ENCODE peak calls at places on chromosomes 4 and X, in eight cellular contexts. R is AG04449, Z is PC-3, W is WTC11, E is heart left ventricle, G is neural crest cell, X is A549, V is GM12865. O is an unnamed sample.

GRCh38 chrX:9885150-9885549 is 82.0 kb upstream of the CLDN34 start:
- DNase-seq in R (no peak), Z (peak; percentile 74), W (peak; percentile 70), E (peak; percentile 63), G (peak; percentile 53), X (peak; percentile 58), V (peak; percentile 59), O (peak; percentile 77)

GRCh38 chrX:147183161-147183560 is 368.6 kb upstream of the CXorf51A start:
- DNase-seq in R (no peak), Z (no peak), W (no peak), E (no peak), G (no peak), X (no peak), V (no peak), O (no peak)

GRCh38 chr4:37561803-37562207 is 124.4 kb downstream of the RELL1 start:
- DNase-seq in R (peak; percentile 9), Z (peak; percentile 77), W (no peak), E (no peak), G (no peak), X (no peak), V (no peak), O (no peak)

GRCh38 chr4:26213317-26213716 is 107.5 kb upstream of the RBPJ start:
- DNase-seq in R (no peak), Z (no peak), W (no peak), E (no peak), G (no peak), X (no peak), V (no peak), O (no peak)

GRCh38 chrX:76127341-76127740 is 45.5 kb upstream of the PBDC1 start:
- DNase-seq in R (no peak), Z (no peak), W (no peak), E (no peak), G (no peak), X (no peak), V (peak; percentile 1), O (no peak)

GRCh38 chr4:25129926-25130325 is 30.3 kb downstream of the SEPSECS start:
- DNase-seq in R (peak; percentile 9), Z (no peak), W (no peak), E (no peak), G (no peak), X (no peak), V (no peak), O (no peak)

GRCh38 chr4:128848461-128848860 is 39.0 kb downstream of the JADE1 start:
- DNase-seq in R (no peak), Z (no peak), W (no peak), E (no peak), G (no peak), X (no peak), V (no peak), O (no peak)

GRCh38 chrX:15475486-15475885 is 17.6 kb downstream of the PIR start:
- DNase-seq in R (no peak), Z (no peak), W (no peak), E (no peak), G (no peak), X (no peak), V (no peak), O (no peak)

GRCh38 chr4:85825937-85826678 is 351.2 kb downstream of the ARHGAP24 start:
- DNase-seq in R (no peak), Z (peak; percentile 26), W (peak; percentile 34), E (peak; percentile 44), G (peak; percentile 5), X (peak; percentile 4), V (peak; percentile 41), O (no peak)

GRCh38 chr4:127632420-127633403 is at the start of gene INTU:
- DNase-seq in R (peak; percentile 88), Z (peak; percentile 89), W (peak; percentile 94), E (peak; percentile 97), G (peak; percentile 75), X (peak; percentile 87), V (no peak), O (peak; percentile 45)

GRCh38 chrX:17459596-17459995 is 84.6 kb downstream of the NHS start:
- DNase-seq in R (no peak), Z (no peak), W (no peak), E (no peak), G (no peak), X (no peak), V (no peak), O (no peak)

GRCh38 chr4:125004676-125005075 is 292.1 kb upstream of the ANKRD50 start:
- DNase-seq in R (no peak), Z (no peak), W (no peak), E (no peak), G (no peak), X (no peak), V (no peak), O (no peak)

GRCh38 chrX:38868941-38869378 is 67.7 kb downstream of the MID1IP1 start:
- DNase-seq in R (no peak), Z (peak; percentile 70), W (no peak), E (peak; percentile 28), G (no peak), X (no peak), V (no peak), O (no peak)

GRCh38 chrX:68851082-68851481 is 22.3 kb downstream of the EFNB1 start:
- DNase-seq in R (no peak), Z (no peak), W (no peak), E (no peak), G (no peak), X (no peak), V (no peak), O (no peak)
- TF ChIP-seq CTCF in R (no peak), Z (no peak), W (no peak), E (no peak), G (no peak), X (no peak), V (no peak), O (no peak)

GRCh38 chr4:133136833-133137232 is 12.3 kb upstream of the PCDH10 start:
- DNase-seq in R (no peak), Z (no peak), W (no peak), E (no peak), G (no peak), X (no peak), V (no peak), O (no peak)

GRCh38 chr4:133131829-133132485 is 17.1 kb upstream of the PCDH10 start:
- DNase-seq in R (no peak), Z (no peak), W (no peak), E (no peak), G (no peak), X (no peak), V (no peak), O (no peak)

GRCh38 chr4:133137571-133137970 is 11.5 kb upstream of the PCDH10 start:
- DNase-seq in R (no peak), Z (no peak), W (no peak), E (no peak), G (no peak), X (no peak), V (no peak), O (no peak)
- TF ChIP-seq CTCF in R (no peak), Z (peak; percentile 39), W (no peak), E (no peak), G (no peak), X (no peak), V (no peak), O (no peak)

GRCh38 chr4:132227349-132228165 is 921.5 kb upstream of the PCDH10 start:
- DNase-seq in R (no peak), Z (peak; percentile 76), W (peak; percentile 84), E (no peak), G (peak; percentile 54), X (peak; percentile 1), V (peak; percentile 35), O (no peak)
- TF ChIP-seq CTCF in R (peak; percentile 44), Z (peak; percentile 54), W (peak; percentile 69), E (peak; percentile 44), G (peak; percentile 76), X (peak; percentile 50), V (peak; percentile 44), O (peak; percentile 21)

GRCh38 chr4:64538219-64538618 is 129.0 kb upstream of the TECRL start:
- DNase-seq in R (no peak), Z (peak; percentile 15), W (peak; percentile 56), E (no peak), G (no peak), X (no peak), V (peak; percentile 0), O (no peak)
- TF ChIP-seq CTCF in R (no peak), Z (peak; percentile 58), W (peak; percentile 19), E (peak; percentile 22), G (peak; percentile 39), X (no peak), V (no peak), O (no peak)

GRCh38 chr4:93384897-93385296 is 443.7 kb upstream of the ATOH1 start:
- DNase-seq in R (no peak), Z (peak; percentile 65), W (no peak), E (no peak), G (no peak), X (no peak), V (no peak), O (no peak)
- TF ChIP-seq CTCF in R (no peak), Z (no peak), W (no peak), E (no peak), G (no peak), X (no peak), V (no peak), O (no peak)

GRCh38 chr4:113355550-113356371 is 306.3 kb downstream of the ANK2 start:
- DNase-seq in R (peak; percentile 66), Z (peak; percentile 86), W (no peak), E (peak; percentile 49), G (no peak), X (no peak), V (peak; percentile 93), O (peak; percentile 55)
- TF ChIP-seq CTCF in R (no peak), Z (peak; percentile 43), W (no peak), E (no peak), G (no peak), X (no peak), V (peak; percentile 25), O (peak; percentile 29)

DNA sequence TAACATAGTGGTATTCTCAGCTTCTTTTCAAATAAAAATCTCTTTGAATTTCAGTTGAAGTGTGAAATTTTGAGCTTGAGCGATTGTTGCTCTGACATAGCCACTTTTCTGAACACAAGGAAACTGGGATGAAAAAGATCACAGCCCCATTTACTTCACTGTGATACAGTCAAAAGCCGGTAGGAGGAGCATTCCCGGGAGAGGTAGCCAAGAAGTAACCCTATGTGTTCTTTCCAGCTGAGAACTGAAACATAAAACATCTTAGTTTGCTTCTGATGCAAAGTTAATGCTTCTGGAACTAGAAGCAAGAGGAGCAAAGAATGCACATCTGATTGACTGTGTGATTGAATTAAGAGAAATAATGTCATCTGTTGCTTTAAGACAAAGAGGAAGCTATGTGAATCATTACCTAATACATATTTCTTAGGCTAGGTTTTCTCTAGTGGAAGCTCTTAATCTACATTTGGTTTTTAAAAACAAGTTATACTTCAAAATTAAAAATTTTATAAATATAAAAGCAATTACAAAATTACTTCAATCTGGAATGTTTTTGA is 88.4 kb upstream of the UNC5C start:
- DNase-seq in R (no peak), Z (peak; percentile 47), W (peak; percentile 25), E (no peak), G (peak; percentile 20), X (peak; percentile 13), V (no peak), O (no peak)
- TF ChIP-seq CTCF in R (no peak), Z (peak; percentile 58), W (peak; percentile 41), E (peak; percentile 47), G (peak; percentile 62), X (peak; percentile 21), V (no peak), O (no peak)

GRCh38 chrX:68994883-68995255 is 166.0 kb downstream of the EFNB1 start:
- DNase-seq in R (no peak), Z (no peak), W (no peak), E (no peak), G (no peak), X (no peak), V (no peak), O (no peak)
- TF ChIP-seq CTCF in R (no peak), Z (no peak), W (no peak), E (no peak), G (no peak), X (no peak), V (no peak), O (no peak)

O was measured in GM13976.